ENCODE peak calls at places on chromosomes 12 and 14, in four cellular contexts. O, V, J and N are unnamed samples.

GRCh38 chr12:28966049-28966778 is 182.9 kb upstream of the FAR2 start:
- DNase-seq in J (no peak), V (no peak), O (no peak), N (no peak)

GRCh38 chr12:127607146-127607725 is 659.7 kb upstream of the TMEM132C start:
- DNase-seq in J (no peak), V (no peak), O (no peak), N (no peak)

GRCh38 chr14:36177489-36177888 is 967 bp upstream of the PTCSC3 start:
- DNase-seq in O (no peak), J (no peak), V (no peak), N (no peak)

GRCh38 chr14:75123991-75124390 is 2.9 kb downstream of the NEK9 start:
- DNase-seq in J (no peak), V (peak), O (no peak), N (no peak)

GRCh38 chr12:72133497-72134055 is 138.6 kb upstream of the TRHDE start:
- DNase-seq in J (no peak), V (no peak), O (no peak), N (no peak)

GRCh38 chr14:28652782-28653181 is 113.8 kb upstream of the FOXG1 start:
- DNase-seq in J (no peak), O (no peak), V (peak), N (no peak)

GRCh38 chr12:30000401-30000800 is 216.7 kb upstream of the TMTC1 start:
- DNase-seq in O (no peak), J (no peak), V (no peak), N (no peak)

GRCh38 chr12:40271981-40272664 is 47.3 kb downstream of the LRRK2 start:
- DNase-seq in J (no peak), V (no peak), O (no peak), N (no peak)

GRCh38 chr12:57008113-57008687 is 1.9 kb upstream of the ZBTB39 start:
- DNase-seq in V (no peak), J (no peak), O (no peak), N (no peak)

GRCh38 chr12:86914716-86915115 is 658.5 kb upstream of the MGAT4C start:
- DNase-seq in J (no peak), O (no peak), V (peak), N (no peak)

GRCh38 chr14:69648480-69649414 is 37.4 kb downstream of the SUSD6 start:
- DNase-seq in J (no peak), V (no peak), O (no peak), N (no peak)

GRCh38 chr14:61766136-61766535 is 3.9 kb downstream of the SNAPC1 start:
- DNase-seq in O (no peak), J (no peak), V (no peak), N (no peak)

GRCh38 chr12:96271469-96272199 is 77.5 kb downstream of the ELK3 start:
- DNase-seq in O (no peak), J (no peak), V (no peak), N (no peak)

GRCh38 chr12:15477761-15478160 is 155.5 kb downstream of the PTPRO start:
- DNase-seq in V (no peak), O (no peak), J (no peak), N (no peak)

GRCh38 chr12:53817021-53817389 is 65.2 kb upstream of the CISTR start:
- DNase-seq in V (no peak), O (no peak), J (no peak), N (no peak)

GRCh38 chr12:116559330-116560080 is at the start of gene MAP1LC3B2:
- DNase-seq in J (no peak), O (peak), V (peak), N (peak)

GRCh38 chr14:68841030-68841809 is 48.4 kb upstream of the ZFP36L1 start:
- DNase-seq in V (no peak), J (no peak), O (no peak), N (no peak)

GRCh38 chr14:102201369-102201748 is 61.7 kb downstream of the WDR20 start:
- DNase-seq in V (no peak), J (no peak), O (no peak), N (no peak)

GRCh38 chr14:103308717-103309616 is 25.1 kb upstream of the EIF5 start:
- DNase-seq in J (no peak), O (no peak), V (no peak), N (no peak)

GRCh38 chr12:106192659-106193403 is 54.1 kb upstream of the NUAK1 start:
- DNase-seq in V (no peak), O (no peak), J (no peak), N (no peak)

GRCh38 chr12:913919-914718 is 35.4 kb downstream of the RAD52 start:
- DNase-seq in J (no peak), V (peak), O (no peak), N (no peak)

GRCh38 chr12:91053951-91054715 is 3.7 kb downstream of the KERA start:
- DNase-seq in O (no peak), J (peak), V (peak), N (peak)

GRCh38 chr12:57632898-57633825 is at the start of gene B4GALNT1:
- DNase-seq in J (peak), V (peak), O (peak), N (peak)

GRCh38 chr14:40213701-40214100 is 781.5 kb upstream of the FBXO33 start:
- DNase-seq in V (no peak), J (no peak), O (no peak), N (no peak)

GRCh38 chr14:37709419-37710195 is 114.2 kb downstream of the TTC6 start:
- DNase-seq in V (no peak), J (no peak), O (no peak), N (no peak)

GRCh38 chr14:39956372-39956771 is 524.1 kb upstream of the FBXO33 start:
- DNase-seq in O (no peak), J (no peak), V (no peak), N (no peak)

GRCh38 chr14:70052990-70053389 is 135.8 kb downstream of the SLC8A3 start:
- DNase-seq in O (no peak), V (peak), J (no peak), N (no peak)

GRCh38 chr12:68844318-68844745 is 36.4 kb downstream of the MDM2 start:
- DNase-seq in J (no peak), O (no peak), V (no peak), N (no peak)

GRCh38 chr12:28023156-28023887 is 50.8 kb upstream of the PTHLH start:
- DNase-seq in O (no peak), J (no peak), V (peak), N (no peak)

GRCh38 chr12:71304306-71304705 is 135.3 kb upstream of the LGR5 start:
- DNase-seq in J (no peak), O (no peak), V (no peak), N (no peak)

GRCh38 chr14:31930070-31930469 is 147.0 kb upstream of the ARHGAP5 start:
- DNase-seq in O (no peak), J (no peak), V (no peak), N (no peak)

GRCh38 chr12:63978519-63978918 is 134.0 kb downstream of the SRGAP1 start:
- DNase-seq in O (no peak), J (no peak), V (peak), N (no peak)

GRCh38 chr14:47332099-47332498 is 343.3 kb downstream of the MDGA2 start:
- DNase-seq in J (no peak), V (no peak), O (no peak), N (no peak)

DNA sequence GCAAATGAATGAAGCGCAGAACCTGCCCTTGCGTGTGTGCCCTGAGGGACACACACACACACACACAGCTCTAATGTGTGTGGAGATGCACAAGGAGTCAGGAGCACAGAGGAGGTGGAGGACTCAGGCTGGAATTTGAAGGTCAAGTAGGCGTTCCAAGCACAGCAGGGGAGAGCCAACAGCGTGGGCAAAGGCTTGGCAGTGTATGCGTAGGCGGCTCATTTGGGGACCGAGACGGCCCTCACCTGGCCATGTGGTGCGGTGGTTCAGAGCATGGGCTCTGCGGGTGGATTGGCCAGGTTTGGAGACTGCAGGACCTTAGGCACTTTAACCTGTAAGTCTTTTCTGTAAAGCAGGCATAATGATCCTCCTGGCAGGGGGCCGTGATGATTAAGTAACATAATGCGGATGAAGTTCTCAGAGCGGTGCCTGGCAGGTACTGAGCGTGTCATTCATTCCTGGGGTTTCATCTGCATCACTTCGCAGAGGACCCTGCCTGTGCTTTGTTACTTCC is 69.5 kb upstream of the SLC24A4 start:
- DNase-seq in V (no peak), O (peak), J (no peak), N (no peak)
- TF ChIP-seq CTCF in V (no peak), O (no peak), J (no peak), N (no peak)

GRCh38 chr14:65456247-65456646 is 43.7 kb downstream of the FUT8 start:
- DNase-seq in O (no peak), V (no peak), J (no peak), N (no peak)
- TF ChIP-seq CTCF in O (no peak), V (no peak), J (no peak), N (no peak)

DNA sequence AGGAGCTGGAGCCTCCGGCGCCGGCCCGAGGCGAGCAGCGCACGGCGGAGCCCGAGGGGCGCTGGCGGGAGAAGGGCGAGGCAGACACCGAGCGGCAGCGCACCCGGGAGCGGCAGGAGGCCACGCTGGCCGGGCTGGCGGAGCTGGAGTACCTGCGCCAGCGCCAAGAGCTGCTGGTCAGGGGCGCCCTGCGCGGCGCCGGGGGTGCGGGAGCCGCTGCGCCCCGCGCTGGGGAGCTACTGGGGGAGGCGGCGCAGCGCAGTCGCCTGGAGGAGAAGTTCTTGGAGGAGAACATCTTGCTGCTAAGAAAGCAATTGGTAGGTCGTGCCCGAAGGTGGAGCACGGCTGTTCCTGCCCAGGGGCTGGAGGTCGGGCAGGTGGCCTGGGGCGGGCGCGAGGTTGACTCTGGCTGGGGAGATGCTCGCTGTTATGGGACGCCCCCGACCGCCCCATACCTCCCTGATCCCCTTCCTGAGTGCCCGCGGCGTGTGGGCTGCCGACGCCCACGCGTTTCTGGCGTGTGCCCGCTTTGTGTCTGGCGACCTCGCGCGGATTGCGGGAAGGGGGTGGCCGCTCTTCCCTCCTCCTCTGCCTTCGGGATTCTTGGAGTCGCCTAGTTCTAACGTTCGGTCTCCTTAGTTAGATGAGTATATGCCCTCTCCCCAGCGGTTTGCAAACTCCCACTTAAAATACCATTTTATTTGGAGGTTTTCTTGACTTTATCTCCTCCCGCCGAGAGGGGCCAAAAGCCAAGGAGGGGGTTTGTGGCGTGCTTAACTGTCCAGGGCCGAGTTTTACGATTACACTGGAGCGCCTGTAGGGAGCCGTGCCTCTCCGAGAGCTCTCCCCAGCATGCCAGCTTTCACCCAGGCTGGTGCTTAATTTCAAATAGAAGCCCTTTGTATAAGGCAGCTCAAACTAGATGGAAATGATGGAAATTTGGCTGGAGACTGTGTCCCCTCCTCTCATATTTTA is 756 bp downstream of the DACT1 start:
- DNase-seq in O (peak), J (peak), V (no peak), N (no peak)
- TF ChIP-seq CTCF in O (no peak), J (no peak), V (no peak), N (no peak)

GRCh38 chr14:65414961-65415589 is 2.5 kb downstream of the FUT8 start:
- DNase-seq in O (no peak), J (no peak), V (no peak), N (no peak)

GRCh38 chr14:65411656-65412188 is 808 bp upstream of the FUT8 start:
- DNase-seq in J (peak), O (peak), V (peak), N (peak)

GRCh38 chr14:65413739-65414045 is 1.2 kb downstream of the FUT8 start:
- DNase-seq in V (no peak), O (no peak), J (no peak), N (no peak)

GRCh38 chr14:65412189-65412846 is at the start of gene FUT8:
- DNase-seq in J (peak), V (peak), O (peak), N (peak)

GRCh38 chr14:65412881-65413738 is 580 bp downstream of the FUT8 start:
- DNase-seq in V (no peak), O (peak), J (no peak), N (peak)
- TF ChIP-seq CTCF in V (no peak), O (no peak), J (no peak), N (no peak)